ENCODE peak calls at places on chromosomes 13 and 19, in eight cellular contexts. M, S, G, U, A, Q, X and V are unnamed samples.

GRCh38 chr13:74246398-74246975 is 112.3 kb upstream of the KLF12 start:
- DNase-seq in Q (no peak), X (no peak), G (no peak), A (peak; percentile 58), U (no peak), S (no peak), M (peak; percentile 43), V (no peak)

GRCh38 chr13:42594577-42595571 is 20.9 kb downstream of the TNFSF11 start:
- DNase-seq in M (peak; percentile 95), X (no peak), Q (peak; percentile 65), U (no peak), A (peak; percentile 91), G (peak; percentile 80), S (peak; percentile 56), V (peak; percentile 26)

GRCh38 chr19:29383696-29384095 is 142.1 kb upstream of the VSTM2B start:
- DNase-seq in U (no peak), G (no peak), X (no peak), Q (no peak), A (no peak), S (no peak), M (no peak), V (no peak)

GRCh38 chr13:109684836-109685602 is 101.4 kb downstream of the IRS2 start:
- DNase-seq in S (peak; percentile 96), Q (no peak), U (no peak), G (no peak), X (no peak), A (peak; percentile 81), M (peak; percentile 62), V (no peak)

GRCh38 chr13:20609145-20609544 is 42.2 kb downstream of the IFT88 start:
- DNase-seq in A (peak; percentile 65), U (no peak), X (no peak), M (peak; percentile 83), Q (no peak), G (no peak), S (no peak), V (no peak)

GRCh38 chr19:23402388-23402787 is 7.1 kb upstream of the ZNF91 start:
- DNase-seq in X (no peak), S (no peak), A (no peak), Q (no peak), M (no peak), G (no peak), U (no peak), V (no peak)

GRCh38 chr19:18639706-18640105 is 2.9 kb downstream of the KLHL26 start:
- DNase-seq in A (no peak), X (no peak), U (no peak), M (no peak), G (no peak), S (no peak), Q (no peak), V (no peak)

GRCh38 chr13:37769078-37769477 is 100.5 kb downstream of the TRPC4 start:
- DNase-seq in A (peak; percentile 8), Q (no peak), U (no peak), S (no peak), G (no peak), X (no peak), M (peak; percentile 26), V (no peak)

GRCh38 chr19:57002765-57003164 is 117.0 kb upstream of the USP29 start:
- DNase-seq in S (no peak), M (no peak), U (no peak), A (no peak), G (no peak), Q (no peak), X (no peak), V (no peak)

GRCh38 chr19:1807030-1807694 is 4.9 kb downstream of the ATP8B3 start:
- DNase-seq in G (no peak), X (peak; percentile 76), Q (no peak), M (no peak), S (no peak), A (no peak), U (peak; percentile 64), V (no peak)

GRCh38 chr19:35370722-35371121 is at the start of gene GPR42:
- DNase-seq in A (no peak), G (no peak), X (no peak), U (no peak), Q (no peak), S (no peak), M (no peak), V (no peak)

GRCh38 chr19:30516586-30516985 is 144.4 kb downstream of the ZNF536 start:
- DNase-seq in S (no peak), Q (no peak), M (no peak), G (no peak), A (no peak), X (no peak), U (peak; percentile 35), V (no peak)

GRCh38 chr19:37905936-37906867 is at the start of gene WDR87:
- DNase-seq in X (peak; percentile 76), G (peak; percentile 76), Q (peak; percentile 92), A (peak; percentile 16), M (peak; percentile 16), U (peak; percentile 89), S (peak; percentile 78), V (peak; percentile 78)

GRCh38 chr13:37791699-37792098 is 77.9 kb downstream of the TRPC4 start:
- DNase-seq in X (no peak), M (peak; percentile 56), G (no peak), U (no peak), A (peak; percentile 40), S (no peak), Q (no peak), V (no peak)

GRCh38 chr13:21079761-21080730 is 18.7 kb upstream of the LATS2 start:
- DNase-seq in G (no peak), M (peak; percentile 92), U (no peak), S (peak; percentile 94), A (peak; percentile 84), Q (peak; percentile 48), X (no peak), V (no peak)

GRCh38 chr13:60759499-60759898 is 362.5 kb downstream of the TDRD3 start:
- DNase-seq in G (no peak), U (no peak), S (no peak), Q (no peak), M (peak; percentile 27), A (peak; percentile 9), X (no peak), V (no peak)

GRCh38 chr13:112210401-112210800 is 143.5 kb downstream of the SOX1 start:
- DNase-seq in G (no peak), U (peak; percentile 39), X (no peak), Q (no peak), A (no peak), S (no peak), M (no peak), V (no peak)

GRCh38 chr19:7970716-7971448 is 27.4 kb upstream of the TIMM44 start:
- DNase-seq in A (peak; percentile 49), Q (peak; percentile 68), G (peak; percentile 42), S (no peak), X (peak; percentile 32), U (no peak), M (peak; percentile 53), V (no peak)

GRCh38 chr19:7971553-7972520 is 28.4 kb upstream of the TIMM44 start:
- DNase-seq in U (no peak), X (no peak), M (no peak), S (no peak), Q (no peak), G (no peak), A (no peak), V (no peak)

GRCh38 chr19:7976461-7976860 is 29.0 kb downstream of the ELAVL1 start:
- DNase-seq in S (no peak), Q (no peak), X (peak; percentile 10), A (no peak), M (no peak), G (no peak), U (no peak), V (no peak)

GRCh38 chr19:7975037-7975436 is 30.4 kb downstream of the ELAVL1 start:
- DNase-seq in M (no peak), X (peak; percentile 65), Q (no peak), G (no peak), S (no peak), U (no peak), A (no peak), V (no peak)

GRCh38 chr19:7973883-7974282 is 30.4 kb upstream of the TIMM44 start:
- DNase-seq in S (no peak), A (no peak), M (no peak), X (peak; percentile 43), U (no peak), G (no peak), Q (no peak), V (no peak)
- TF ChIP-seq CTCF in S (no peak), A (no peak), M (no peak), X (no peak), U (no peak), G (no peak), Q (no peak), V (no peak)

GRCh38 chr19:53132231-53132991 is at the start of gene ZNF415:
- DNase-seq in X (peak; percentile 95), M (peak; percentile 57), U (peak; percentile 74), S (peak; percentile 70), A (peak; percentile 65), Q (peak; percentile 90), G (no peak), V (no peak)

GRCh38 chr19:53131732-53132131 is 978 bp downstream of the ZNF415 start:
- DNase-seq in Q (peak; percentile 3), G (no peak), M (no peak), X (no peak), S (no peak), U (no peak), A (no peak), V (no peak)

GRCh38 chr19:53131085-53131484 is 1.6 kb downstream of the ZNF415 start:
- DNase-seq in M (no peak), G (no peak), U (no peak), X (no peak), S (no peak), Q (no peak), A (no peak), V (no peak)

GRCh38 chr19:53136432-53136831 is 3.7 kb upstream of the ZNF415 start:
- DNase-seq in M (no peak), U (no peak), S (no peak), X (no peak), Q (no peak), G (no peak), A (no peak), V (no peak)

DNA sequence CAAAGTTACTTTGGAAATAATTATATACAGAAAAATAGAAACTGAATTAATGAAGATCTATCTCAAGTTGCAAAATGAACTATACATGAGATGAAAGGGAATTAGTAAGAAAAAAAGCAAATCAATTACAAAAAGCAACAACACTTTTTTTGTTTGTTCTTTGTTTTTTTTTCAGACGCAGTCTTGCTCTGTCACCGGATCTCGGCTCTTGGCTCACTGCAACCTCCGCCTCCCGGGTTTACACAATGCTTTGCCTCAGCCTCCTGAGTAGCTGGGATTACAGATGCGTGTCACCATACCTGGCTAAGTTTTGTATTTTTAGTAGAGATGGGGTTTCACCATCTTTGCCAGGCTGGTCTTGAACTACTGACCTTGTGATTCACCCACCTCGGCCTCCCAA is 2.2 kb downstream of the ZNF415 start:
- DNase-seq in S (no peak), U (no peak), G (no peak), Q (no peak), M (no peak), X (no peak), A (no peak), V (no peak)
- H3K4me3 ChIP-seq in S (no peak overlapping the region), U (no peak overlapping the region), G (no peak overlapping the region), Q (no peak overlapping the region), M (no peak overlapping the region), X (no peak overlapping the region), A (no peak overlapping the region), V (no peak overlapping the region)

GRCh38 chr13:86464193-86464592 is 665.0 kb upstream of the SLITRK6 start:
- DNase-seq in X (no peak), S (no peak), Q (no peak), A (no peak), U (no peak), G (no peak), M (peak; percentile 1), V (no peak)
- TF ChIP-seq CTCF in X (no peak), S (peak; percentile 41), Q (peak; percentile 10), A (no peak), U (no peak), G (no peak), M (no peak), V (no peak)

GRCh38 chr19:48393196-48393558 is 291 bp upstream of the GRIN2D start:
- DNase-seq in Q (no peak), X (no peak), A (no peak), G (no peak), M (no peak), U (no peak), S (no peak), V (no peak)
- H3K4me3 ChIP-seq in Q (peak overlapping the region; percentile 36), X (no peak overlapping the region), A (no peak overlapping the region), G (no peak overlapping the region), M (no peak overlapping the region), U (no peak overlapping the region), S (no peak overlapping the region), V (no peak overlapping the region)